ENCODE peak calls at places on chromosomes 2 and 18, in eight cellular contexts. One of them, this sample, is unnamed. For H3K27me3, the result is how much of the 10 kb centered on the place peaks cover.

GRCh38 chr18:63795611-63796010 is 20.4 kb downstream of the SERPINB7 start:
- DNase-seq in right lobe of liver: no peak
- DNase-seq in kidney epithelial cell: no peak
- DNase-seq in thoracic aorta: no peak
- DNase-seq in upper lobe of left lung: no peak
- DNase-seq in spleen: no peak
- DNase-seq in K562: no peak
- DNase-seq in psoas muscle: no peak
- DNase-seq in this sample: peak

GRCh38 chr18:13437801-13438506 is 219.4 kb downstream of the LDLRAD4 start:
- DNase-seq in right lobe of liver: no peak
- DNase-seq in upper lobe of left lung: no peak
- DNase-seq in thoracic aorta: no peak
- DNase-seq in psoas muscle: peak
- DNase-seq in kidney epithelial cell: no peak
- DNase-seq in spleen: no peak
- DNase-seq in K562: no peak
- DNase-seq in this sample: no peak

GRCh38 chr2:128805237-128805636 is 486.6 kb upstream of the HS6ST1 start:
- DNase-seq in psoas muscle: no peak
- DNase-seq in K562: no peak
- DNase-seq in right lobe of liver: no peak
- DNase-seq in upper lobe of left lung: no peak
- DNase-seq in spleen: no peak
- DNase-seq in kidney epithelial cell: no peak
- DNase-seq in thoracic aorta: no peak
- DNase-seq in this sample: peak

GRCh38 chr2:1750935-1751767 is 6.8 kb upstream of the PXDN start:
- DNase-seq in right lobe of liver: peak
- DNase-seq in upper lobe of left lung: peak
- DNase-seq in K562: peak
- DNase-seq in spleen: peak
- DNase-seq in psoas muscle: peak
- DNase-seq in kidney epithelial cell: no peak
- DNase-seq in thoracic aorta: peak
- DNase-seq in this sample: peak

GRCh38 chr2:122634261-122634660 is 878.8 kb downstream of the TSN start:
- DNase-seq in spleen: no peak
- DNase-seq in right lobe of liver: no peak
- DNase-seq in psoas muscle: no peak
- DNase-seq in upper lobe of left lung: no peak
- DNase-seq in thoracic aorta: no peak
- DNase-seq in K562: no peak
- DNase-seq in kidney epithelial cell: peak
- DNase-seq in this sample: peak

GRCh38 chr2:36812196-36812595 is 115.7 kb downstream of the VIT start:
- DNase-seq in upper lobe of left lung: no peak
- DNase-seq in kidney epithelial cell: no peak
- DNase-seq in thoracic aorta: no peak
- DNase-seq in K562: peak
- DNase-seq in psoas muscle: no peak
- DNase-seq in spleen: no peak
- DNase-seq in right lobe of liver: peak
- DNase-seq in this sample: no peak

GRCh38 chr18:39863916-39864315 is 2091.1 kb upstream of the PIK3C3 start:
- DNase-seq in K562: no peak
- DNase-seq in thoracic aorta: no peak
- DNase-seq in upper lobe of left lung: no peak
- DNase-seq in spleen: no peak
- DNase-seq in kidney epithelial cell: no peak
- DNase-seq in right lobe of liver: no peak
- DNase-seq in psoas muscle: no peak
- DNase-seq in this sample: no peak

GRCh38 chr2:162113771-162114168 is 38.3 kb downstream of the GCG start:
- DNase-seq in kidney epithelial cell: no peak
- DNase-seq in spleen: no peak
- DNase-seq in right lobe of liver: no peak
- DNase-seq in thoracic aorta: no peak
- DNase-seq in K562: no peak
- DNase-seq in upper lobe of left lung: no peak
- DNase-seq in psoas muscle: no peak
- DNase-seq in this sample: peak

GRCh38 chr18:11654736-11655604 is 34.1 kb upstream of the GNAL start:
- DNase-seq in psoas muscle: peak
- DNase-seq in right lobe of liver: peak
- DNase-seq in kidney epithelial cell: no peak
- DNase-seq in K562: peak
- DNase-seq in thoracic aorta: no peak
- DNase-seq in spleen: no peak
- DNase-seq in upper lobe of left lung: peak
- DNase-seq in this sample: peak

GRCh38 chr2:169010180-169010579 is 20.9 kb downstream of the ABCB11 start:
- DNase-seq in kidney epithelial cell: no peak
- DNase-seq in right lobe of liver: no peak
- DNase-seq in upper lobe of left lung: no peak
- DNase-seq in thoracic aorta: no peak
- DNase-seq in spleen: no peak
- DNase-seq in psoas muscle: no peak
- DNase-seq in K562: no peak
- DNase-seq in this sample: no peak

GRCh38 chr2:200421270-200421669 is 88.6 kb downstream of the KCTD18 start:
- DNase-seq in thoracic aorta: no peak
- DNase-seq in upper lobe of left lung: no peak
- DNase-seq in right lobe of liver: no peak
- DNase-seq in K562: no peak
- DNase-seq in psoas muscle: no peak
- DNase-seq in spleen: no peak
- DNase-seq in kidney epithelial cell: no peak
- DNase-seq in this sample: no peak

GRCh38 chr2:200422071-200422470 is 87.8 kb downstream of the KCTD18 start:
- DNase-seq in spleen: no peak
- DNase-seq in right lobe of liver: no peak
- DNase-seq in kidney epithelial cell: no peak
- DNase-seq in K562: no peak
- DNase-seq in upper lobe of left lung: no peak
- DNase-seq in psoas muscle: no peak
- DNase-seq in thoracic aorta: no peak
- DNase-seq in this sample: no peak

GRCh38 chr2:200423552-200423951 is 86.3 kb downstream of the KCTD18 start:
- DNase-seq in spleen: no peak
- DNase-seq in K562: no peak
- DNase-seq in thoracic aorta: no peak
- DNase-seq in upper lobe of left lung: no peak
- DNase-seq in psoas muscle: no peak
- DNase-seq in right lobe of liver: no peak
- DNase-seq in kidney epithelial cell: no peak
- DNase-seq in this sample: no peak

GRCh38 chr2:200425026-200425821 is 84.6 kb downstream of the KCTD18 start:
- DNase-seq in upper lobe of left lung: no peak
- DNase-seq in K562: no peak
- DNase-seq in thoracic aorta: no peak
- DNase-seq in spleen: no peak
- DNase-seq in psoas muscle: no peak
- DNase-seq in kidney epithelial cell: no peak
- DNase-seq in right lobe of liver: no peak
- DNase-seq in this sample: no peak

DNA sequence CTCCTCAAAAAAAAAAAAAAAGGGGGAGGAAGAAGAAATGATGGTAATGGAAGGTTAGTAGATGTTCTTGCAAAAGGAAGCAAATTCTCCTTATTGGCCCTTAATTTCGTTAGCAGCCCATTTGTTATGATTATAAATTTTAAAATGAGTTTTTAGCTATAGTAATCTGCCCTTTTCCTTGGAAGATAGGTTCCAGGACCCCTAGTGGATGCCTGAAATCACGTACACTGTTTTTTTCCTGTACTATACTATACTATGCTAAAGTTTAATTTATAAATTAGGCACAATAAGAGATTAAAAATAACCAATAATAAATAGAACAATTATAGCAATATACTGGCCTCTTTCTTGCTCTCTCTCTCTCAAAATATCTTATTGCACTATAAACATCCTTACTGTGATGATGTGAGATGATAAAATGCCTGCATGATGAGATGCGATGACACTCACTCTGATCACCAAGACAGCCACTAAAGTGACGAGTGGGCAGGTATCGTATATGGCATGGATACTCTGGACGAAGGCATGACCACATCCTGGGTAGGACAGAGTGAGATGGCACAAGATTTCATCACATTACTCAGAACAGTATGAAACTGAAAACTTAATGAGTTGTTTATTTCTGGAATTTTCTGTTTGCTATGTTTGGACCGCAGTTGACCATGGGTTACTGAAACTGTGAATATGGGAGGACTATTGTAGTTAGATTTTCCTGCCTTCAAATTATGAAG is 87.2 kb downstream of the KCTD18 start:
- DNase-seq in right lobe of liver: no peak
- DNase-seq in psoas muscle: no peak
- DNase-seq in K562: no peak
- DNase-seq in thoracic aorta: no peak
- DNase-seq in kidney epithelial cell: no peak
- DNase-seq in spleen: no peak
- DNase-seq in upper lobe of left lung: no peak
- DNase-seq in this sample: no peak
- TF ChIP-seq CTCF in right lobe of liver: no peak
- TF ChIP-seq CTCF in psoas muscle: no peak
- TF ChIP-seq CTCF in K562: no peak
- TF ChIP-seq CTCF in thoracic aorta: no peak
- TF ChIP-seq CTCF in kidney epithelial cell: no peak
- TF ChIP-seq CTCF in spleen: no peak
- TF ChIP-seq CTCF in upper lobe of left lung: no peak
- TF ChIP-seq CTCF in this sample: no peak

DNA sequence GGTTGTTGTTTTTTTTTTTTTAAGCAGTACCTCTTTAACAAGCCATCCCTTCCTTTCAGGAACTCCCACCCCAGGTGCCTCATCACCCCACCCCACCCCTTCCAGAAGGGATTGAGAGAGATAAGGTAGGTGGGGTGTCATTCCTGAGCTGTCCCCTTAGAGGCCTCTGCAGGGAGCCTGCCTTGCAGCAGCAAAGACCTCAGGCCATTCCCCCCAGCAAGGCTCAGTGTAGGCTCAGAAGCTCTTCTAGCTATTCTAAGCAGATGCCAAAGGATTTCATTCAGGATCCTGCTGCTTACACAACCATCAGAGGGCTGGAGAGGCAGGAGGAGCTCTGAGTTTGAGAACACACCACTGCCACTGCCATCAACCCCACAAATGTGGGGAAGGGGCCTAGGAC is 5.8 kb upstream of the FIGLA start:
- DNase-seq in K562: no peak
- DNase-seq in spleen: no peak
- DNase-seq in right lobe of liver: no peak
- DNase-seq in upper lobe of left lung: no peak
- DNase-seq in thoracic aorta: no peak
- DNase-seq in psoas muscle: no peak
- DNase-seq in kidney epithelial cell: no peak
- DNase-seq in this sample: no peak
- H3K27me3 ChIP-seq in K562: under half
- H3K27me3 ChIP-seq in spleen: under half
- H3K27me3 ChIP-seq in right lobe of liver: under half
- H3K27me3 ChIP-seq in upper lobe of left lung: under half
- H3K27me3 ChIP-seq in thoracic aorta: under half
- H3K27me3 ChIP-seq in psoas muscle: under half
- H3K27me3 ChIP-seq in kidney epithelial cell: under half
- H3K27me3 ChIP-seq in this sample: under half

DNA sequence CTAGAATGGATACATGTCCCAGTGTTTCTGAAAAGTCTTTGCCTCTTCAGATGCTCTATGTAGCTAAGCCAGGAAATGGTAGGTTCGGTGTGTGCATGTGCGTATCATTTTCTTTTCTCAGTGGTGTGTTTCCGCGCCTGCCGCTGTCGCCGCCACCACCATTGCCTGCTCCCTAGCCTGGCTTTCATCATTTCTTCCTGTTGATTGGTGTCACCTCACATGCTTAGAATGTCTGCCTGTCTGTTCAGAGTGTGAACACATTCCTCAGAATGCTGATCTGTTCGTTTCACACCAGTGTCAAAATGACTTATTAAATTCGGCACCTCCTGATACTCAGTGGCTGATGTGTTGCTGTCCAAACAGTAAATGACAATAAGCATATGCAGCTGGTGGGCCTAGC is 255.2 kb upstream of the SPRED2 start:
- DNase-seq in K562: no peak
- DNase-seq in right lobe of liver: no peak
- DNase-seq in psoas muscle: no peak
- DNase-seq in kidney epithelial cell: no peak
- DNase-seq in thoracic aorta: no peak
- DNase-seq in spleen: no peak
- DNase-seq in upper lobe of left lung: peak
- DNase-seq in this sample: no peak
- TF ChIP-seq CTCF in K562: no peak
- TF ChIP-seq CTCF in right lobe of liver: no peak
- TF ChIP-seq CTCF in psoas muscle: peak
- TF ChIP-seq CTCF in kidney epithelial cell: no peak
- TF ChIP-seq CTCF in thoracic aorta: no peak
- TF ChIP-seq CTCF in spleen: no peak
- TF ChIP-seq CTCF in upper lobe of left lung: no peak
- TF ChIP-seq CTCF in this sample: no peak

DNA sequence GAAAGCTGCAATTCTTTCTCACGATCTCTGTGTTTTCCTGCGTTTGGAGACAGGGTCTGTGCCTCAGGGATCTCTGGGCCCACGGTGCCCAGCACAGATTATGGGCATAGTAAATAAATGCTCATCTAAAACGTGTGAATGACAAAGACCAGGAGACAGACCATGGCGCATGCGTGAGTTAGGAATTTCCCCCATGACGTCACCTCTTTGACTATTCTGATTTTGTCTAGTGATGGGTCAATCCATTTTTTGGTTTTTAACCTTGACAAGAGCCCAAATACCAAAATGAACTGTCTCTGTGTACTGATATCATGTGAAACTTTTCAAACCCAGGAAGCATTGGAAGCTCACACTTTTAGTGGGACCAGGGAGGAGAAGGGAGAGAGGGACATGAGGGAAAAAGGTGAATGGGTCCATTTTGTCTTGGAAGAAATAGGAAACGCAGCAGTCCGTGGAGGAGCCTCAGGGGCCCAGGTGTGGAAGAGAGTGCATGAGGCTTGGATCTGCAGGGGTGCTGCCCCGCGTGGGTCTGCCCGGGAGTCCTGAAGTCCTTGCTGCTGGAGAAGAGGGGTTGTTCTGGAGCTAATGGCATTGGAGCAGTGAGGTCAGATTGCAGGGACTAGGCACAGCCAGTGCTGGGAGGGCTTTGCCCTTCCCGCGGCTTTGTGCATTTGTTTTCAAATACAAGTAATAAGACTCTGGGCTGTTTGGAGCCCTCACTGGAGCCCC is 172.2 kb downstream of the ASB1 start:
- DNase-seq in upper lobe of left lung: peak
- DNase-seq in thoracic aorta: no peak
- DNase-seq in K562: no peak
- DNase-seq in kidney epithelial cell: no peak
- DNase-seq in spleen: no peak
- DNase-seq in psoas muscle: no peak
- DNase-seq in right lobe of liver: no peak
- DNase-seq in this sample: no peak
- H3K27me3 ChIP-seq in upper lobe of left lung: under half
- H3K27me3 ChIP-seq in thoracic aorta: under half
- H3K27me3 ChIP-seq in K562: under half
- H3K27me3 ChIP-seq in kidney epithelial cell: under half
- H3K27me3 ChIP-seq in spleen: under half
- H3K27me3 ChIP-seq in psoas muscle: under half
- H3K27me3 ChIP-seq in right lobe of liver: under half
- H3K27me3 ChIP-seq in this sample: under half